ENCODE peak calls at places on chromosomes 11 and 22, in seven cellular contexts. P, O, V, M, H, T and Z are unnamed samples.

GRCh38 chr11:36015806-36016205 is 71.9 kb downstream of the LDLRAD3 start:
- DNase-seq in O (no peak), M (peak), T (no peak), H (no peak), P (no peak), V (no peak), Z (peak)

GRCh38 chr11:48169706-48170105 is 46.9 kb upstream of the OR4B1 start:
- DNase-seq in T (no peak), H (peak), P (no peak), M (no peak), O (no peak), V (no peak), Z (no peak)

GRCh38 chr22:39244073-39244495 is 698 bp downstream of the PDGFB start:
- DNase-seq in P (peak), M (no peak), T (no peak), O (no peak), V (no peak), H (no peak), Z (peak)

GRCh38 chr22:40898850-40899357 is 37.0 kb upstream of the DNAJB7 start:
- DNase-seq in H (peak), O (peak), T (no peak), P (peak), V (no peak), M (peak), Z (no peak)

GRCh38 chr11:43285826-43286225 is 26.0 kb upstream of the API5 start:
- DNase-seq in M (no peak), V (no peak), T (no peak), H (no peak), P (no peak), O (no peak), Z (no peak)

GRCh38 chr11:129766858-129767604 is 48.6 kb upstream of the TMEM45B start:
- DNase-seq in P (peak), H (peak), M (no peak), T (peak), V (no peak), O (no peak), Z (no peak)

GRCh38 chr11:30868495-30869130 is 282.5 kb upstream of the MPPED2 start:
- DNase-seq in P (no peak), O (no peak), H (no peak), M (no peak), T (no peak), V (no peak), Z (no peak)

GRCh38 chr11:44244649-44245308 is 65.2 kb downstream of the ALX4 start:
- DNase-seq in T (no peak), O (no peak), V (no peak), P (no peak), M (no peak), H (no peak), Z (no peak)

GRCh38 chr11:95095858-95096587 is 6.4 kb downstream of the ENDOD1 start:
- DNase-seq in O (no peak), V (no peak), M (no peak), P (no peak), H (peak), T (no peak), Z (no peak)

GRCh38 chr11:96004862-96005261 is 81.0 kb upstream of the MTMR2 start:
- DNase-seq in V (no peak), M (no peak), T (no peak), P (no peak), H (no peak), O (no peak), Z (no peak)

GRCh38 chr11:62501432-62501891 is 45.1 kb downstream of the AHNAK start:
- DNase-seq in T (no peak), P (no peak), H (no peak), V (no peak), O (no peak), M (peak), Z (peak)

GRCh38 chr22:22702159-22702873 is 57.9 kb downstream of the GGTLC2 start:
- DNase-seq in O (no peak), H (no peak), T (peak), M (no peak), V (no peak), P (no peak), Z (no peak)

GRCh38 chr11:486189-486588 is 20.9 kb downstream of the RNH1 start:
- DNase-seq in M (no peak), V (no peak), H (no peak), P (no peak), T (no peak), O (no peak), Z (no peak)

GRCh38 chr22:39932166-39932565 is 28.0 kb upstream of the TMA7B start:
- DNase-seq in H (no peak), P (no peak), V (no peak), T (no peak), O (no peak), M (no peak), Z (no peak)

GRCh38 chr11:61392991-61393595 is 706 bp downstream of the TMEM216 start:
- DNase-seq in O (peak), P (peak), H (no peak), V (no peak), M (no peak), T (no peak), Z (no peak)

GRCh38 chr11:62105611-62106245 is 18.1 kb upstream of the INCENP start:
- DNase-seq in H (peak), P (no peak), T (no peak), M (no peak), V (no peak), O (no peak), Z (no peak)

GRCh38 chr22:39954584-39955055 is 5.6 kb upstream of the TMA7B start:
- DNase-seq in H (peak), M (peak), P (peak), V (no peak), O (no peak), T (peak), Z (no peak)

GRCh38 chr22:27318516-27318915 is 483.0 kb downstream of the MN1 start:
- DNase-seq in V (no peak), P (no peak), M (peak), H (peak), T (no peak), O (no peak), Z (peak)

GRCh38 chr22:47388331-47388730 is 625.9 kb downstream of the TBC1D22A start:
- DNase-seq in M (no peak), O (no peak), T (no peak), P (no peak), V (no peak), H (no peak), Z (no peak)

GRCh38 chr11:119912214-119912613 is 183.2 kb upstream of the NECTIN1 start:
- DNase-seq in H (no peak), P (no peak), O (no peak), M (no peak), V (no peak), T (no peak), Z (no peak)

GRCh38 chr11:123323482-123324056 is 106.5 kb upstream of the GRAMD1B start:
- DNase-seq in H (no peak), P (no peak), T (no peak), V (no peak), M (no peak), O (no peak), Z (no peak)